ENCODE peak calls at places on chromosomes 6 and 20, in six cellular contexts. B is iris pigment epithelial cell, E is lung microvascular endothelial cell, W is globus pallidus, U is NCI-H1092 treated with DMSO at 0.1 percent for 48 hours, R is NCI-H774. F is an unnamed sample.

GRCh38 chr20:18679020-18679419 is 91.2 kb downstream of the DTD1 start:
- DNase-seq in B (peak), E (peak), W (peak), U (peak), R (peak), F (no peak)

GRCh38 chr6:19180348-19181073 is 656.7 kb upstream of the ID4 start:
- DNase-seq in B (peak), E (no peak), W (peak), U (no peak), R (no peak), F (no peak)

GRCh38 chr20:34615477-34615876 is 57.0 kb downstream of the MAP1LC3A start:
- DNase-seq in B (peak), E (peak), W (peak), U (no peak), R (no peak), F (no peak)

GRCh38 chr6:27864906-27865883 is 47.0 kb downstream of the OR2B2 start:
- DNase-seq in B (peak), E (peak), W (peak), U (peak), R (peak), F (peak)

GRCh38 chr20:57999465-58000111 is 228.9 kb downstream of the ANKRD60 start:
- DNase-seq in B (no peak), E (no peak), W (no peak), U (no peak), R (no peak), F (no peak)

GRCh38 chr6:14423330-14423729 is 305.8 kb downstream of the CD83 start:
- DNase-seq in B (no peak), E (no peak), W (no peak), U (no peak), R (no peak), F (no peak)

GRCh38 chr6:24720131-24720603 is 1.2 kb upstream of the C6orf62 start:
- DNase-seq in B (peak), E (peak), W (no peak), U (peak), R (peak), F (peak)

GRCh38 chr20:50977066-50978045 is 18.7 kb downstream of the MOCS3 start:
- DNase-seq in B (no peak), E (peak), W (no peak), U (no peak), R (no peak), F (no peak)

GRCh38 chr20:50306478-50307423 is 116.1 kb downstream of the CEBPB start:
- DNase-seq in B (no peak), E (no peak), W (no peak), U (no peak), R (no peak), F (no peak)

GRCh38 chr6:167678102-167679101 is 148.3 kb upstream of the AFDN start:
- DNase-seq in B (peak), E (peak), W (peak), U (peak), R (no peak), F (no peak)

GRCh38 chr6:167750956-167751358 is 75.8 kb upstream of the AFDN start:
- DNase-seq in B (no peak), E (no peak), W (no peak), U (no peak), R (peak), F (no peak)

GRCh38 chr20:46152824-46153586 is 34.9 kb downstream of the CD40 start:
- DNase-seq in B (no peak), E (no peak), W (no peak), U (no peak), R (no peak), F (no peak)

GRCh38 chr6:165834613-165835259 is 171.7 kb upstream of the PDE10A start:
- DNase-seq in B (no peak), E (no peak), W (peak), U (peak), R (peak), F (no peak)

GRCh38 chr20:41701596-41702350 is 83.6 kb upstream of the CHD6 start:
- DNase-seq in B (no peak), E (no peak), W (no peak), U (no peak), R (no peak), F (no peak)

GRCh38 chr6:5626727-5627426 is 365.6 kb downstream of the FARS2 start:
- DNase-seq in B (no peak), E (peak), W (no peak), U (no peak), R (no peak), F (peak)

GRCh38 chr20:10388571-10388970 is 45.5 kb downstream of the MKKS start:
- DNase-seq in B (no peak), E (no peak), W (no peak), U (no peak), R (no peak), F (no peak)

GRCh38 chr20:63433756-63434531 is 38.5 kb downstream of the KCNQ2 start:
- DNase-seq in B (no peak), E (no peak), W (no peak), U (no peak), R (no peak), F (no peak)

GRCh38 chr6:131519670-131520436 is 53.2 kb upstream of the ARG1 start:
- DNase-seq in B (peak), E (peak), W (peak), U (peak), R (peak), F (no peak)

GRCh38 chr20:20864346-20865096 is 152.1 kb upstream of the RALGAPA2 start:
- DNase-seq in B (no peak), E (no peak), W (no peak), U (peak), R (peak), F (no peak)

GRCh38 chr20:24610341-24611115 is 141.1 kb downstream of the SYNDIG1 start:
- DNase-seq in B (peak), E (no peak), W (no peak), U (no peak), R (no peak), F (no peak)

GRCh38 chr6:110618591-110619267 is 142.3 kb upstream of the SLC22A16 start:
- DNase-seq in B (peak), E (peak), W (peak), U (no peak), R (no peak), F (no peak)

GRCh38 chr6:16331328-16332174 is 93.2 kb downstream of the GMPR start:
- DNase-seq in B (peak), E (peak), W (peak), U (peak), R (peak), F (peak)

GRCh38 chr6:66902457-66902856 is 1195.4 kb upstream of the EYS start:
- DNase-seq in B (no peak), E (no peak), W (no peak), U (no peak), R (no peak), F (no peak)

GRCh38 chr20:63164681-63165537 is 51.0 kb downstream of the YTHDF1 start:
- DNase-seq in B (no peak), E (no peak), W (no peak), U (no peak), R (no peak), F (no peak)

GRCh38 chr6:154882107-154882506 is 113.0 kb upstream of the TIAM2 start:
- DNase-seq in B (no peak), E (no peak), W (no peak), U (no peak), R (no peak), F (no peak)

GRCh38 chr20:24971702-24972101 is 20.8 kb downstream of the APMAP start:
- DNase-seq in B (no peak), E (no peak), W (no peak), U (no peak), R (no peak), F (no peak)

GRCh38 chr20:62735331-62735821 is 26.7 kb downstream of the NTSR1 start:
- DNase-seq in B (no peak), E (no peak), W (no peak), U (no peak), R (no peak), F (no peak)

GRCh38 chr6:144013486-144013909 is 5.4 kb upstream of the PLAGL1 start:
- DNase-seq in B (peak), E (peak), W (peak), U (peak), R (peak), F (peak)